ENCODE peak calls at places on chromosome 12, in six cellular contexts. One of them, this sample, is unnamed.

GRCh38 chr12:96244826-96245225 is 50.7 kb downstream of the ELK3 start:
- DNase-seq in endothelial cell: no peak
- DNase-seq in IMR-90: no peak
- DNase-seq in fibroblast of lung: no peak
- DNase-seq in OCI-LY7: no peak
- DNase-seq in AG09319: no peak
- DNase-seq in this sample: no peak

GRCh38 chr12:51323317-51323960 is 535 bp downstream of the BIN2 start:
- DNase-seq in endothelial cell: no peak
- DNase-seq in IMR-90: no peak
- DNase-seq in fibroblast of lung: no peak
- DNase-seq in OCI-LY7: peak; percentile 38
- DNase-seq in AG09319: no peak
- DNase-seq in this sample: peak; percentile 59

GRCh38 chr12:26555139-26555538 is 277.9 kb downstream of the ITPR2 start:
- DNase-seq in endothelial cell: no peak
- DNase-seq in IMR-90: peak; percentile 53
- DNase-seq in fibroblast of lung: peak; percentile 66
- DNase-seq in OCI-LY7: no peak
- DNase-seq in AG09319: no peak
- DNase-seq in this sample: no peak

GRCh38 chr12:4909397-4909733 is 340 bp upstream of the KCNA1 start:
- DNase-seq in endothelial cell: peak; percentile 42
- DNase-seq in IMR-90: no peak
- DNase-seq in fibroblast of lung: peak; percentile 6
- DNase-seq in OCI-LY7: no peak
- DNase-seq in AG09319: no peak
- DNase-seq in this sample: peak; percentile 34

GRCh38 chr12:104083769-104084475 is 19.6 kb downstream of the HCFC2 start:
- DNase-seq in endothelial cell: no peak
- DNase-seq in IMR-90: no peak
- DNase-seq in fibroblast of lung: no peak
- DNase-seq in OCI-LY7: no peak
- DNase-seq in AG09319: no peak
- DNase-seq in this sample: peak; percentile 55

GRCh38 chr12:82688035-82688501 is 1.4 kb downstream of the TMTC2 start:
- DNase-seq in endothelial cell: no peak
- DNase-seq in IMR-90: no peak
- DNase-seq in fibroblast of lung: peak; percentile 23
- DNase-seq in OCI-LY7: peak; percentile 44
- DNase-seq in AG09319: no peak
- DNase-seq in this sample: no peak

GRCh38 chr12:85457026-85457425 is 177.0 kb downstream of the ALX1 start:
- DNase-seq in endothelial cell: no peak
- DNase-seq in IMR-90: no peak
- DNase-seq in fibroblast of lung: no peak
- DNase-seq in OCI-LY7: no peak
- DNase-seq in AG09319: no peak
- DNase-seq in this sample: no peak

GRCh38 chr12:122659579-122659978 is 43.6 kb downstream of the HCAR2 start:
- DNase-seq in endothelial cell: no peak
- DNase-seq in IMR-90: no peak
- DNase-seq in fibroblast of lung: no peak
- DNase-seq in OCI-LY7: no peak
- DNase-seq in AG09319: no peak
- DNase-seq in this sample: no peak

GRCh38 chr12:12210983-12211382 is 55.9 kb downstream of the LRP6 start:
- DNase-seq in endothelial cell: no peak
- DNase-seq in IMR-90: no peak
- DNase-seq in fibroblast of lung: no peak
- DNase-seq in OCI-LY7: no peak
- DNase-seq in AG09319: no peak
- DNase-seq in this sample: no peak

GRCh38 chr12:109768901-109769670 is 55.5 kb downstream of the FAM222A start:
- DNase-seq in endothelial cell: no peak
- DNase-seq in IMR-90: no peak
- DNase-seq in fibroblast of lung: no peak
- DNase-seq in OCI-LY7: no peak
- DNase-seq in AG09319: no peak
- DNase-seq in this sample: no peak

GRCh38 chr12:127083028-127083949 is 1183.7 kb upstream of the TMEM132C start:
- DNase-seq in endothelial cell: no peak
- DNase-seq in IMR-90: peak; percentile 65
- DNase-seq in fibroblast of lung: peak; percentile 84
- DNase-seq in OCI-LY7: peak; percentile 44
- DNase-seq in AG09319: peak; percentile 52
- DNase-seq in this sample: peak; percentile 47

GRCh38 chr12:10749700-10750384 is 26.7 kb upstream of the YBX3 start:
- DNase-seq in endothelial cell: peak; percentile 78
- DNase-seq in IMR-90: peak; percentile 97
- DNase-seq in fibroblast of lung: peak; percentile 90
- DNase-seq in OCI-LY7: peak; percentile 87
- DNase-seq in AG09319: peak; percentile 78
- DNase-seq in this sample: peak; percentile 61

GRCh38 chr12:93852067-93852466 is 174.9 kb downstream of the CRADD start:
- DNase-seq in endothelial cell: no peak
- DNase-seq in IMR-90: no peak
- DNase-seq in fibroblast of lung: no peak
- DNase-seq in OCI-LY7: no peak
- DNase-seq in AG09319: no peak
- DNase-seq in this sample: no peak

GRCh38 chr12:82225871-82226270 is 132.3 kb downstream of the CCDC59 start:
- DNase-seq in endothelial cell: no peak
- DNase-seq in IMR-90: no peak
- DNase-seq in fibroblast of lung: peak; percentile 6
- DNase-seq in OCI-LY7: no peak
- DNase-seq in AG09319: no peak
- DNase-seq in this sample: no peak

GRCh38 chr12:112450725-112451124 is 32.0 kb downstream of the PTPN11 start:
- DNase-seq in endothelial cell: no peak
- DNase-seq in IMR-90: no peak
- DNase-seq in fibroblast of lung: no peak
- DNase-seq in OCI-LY7: no peak
- DNase-seq in AG09319: no peak
- DNase-seq in this sample: no peak

GRCh38 chr12:67025543-67026114 is 243.5 kb upstream of the CAND1 start:
- DNase-seq in endothelial cell: peak; percentile 73
- DNase-seq in IMR-90: no peak
- DNase-seq in fibroblast of lung: no peak
- DNase-seq in OCI-LY7: peak; percentile 40
- DNase-seq in AG09319: no peak
- DNase-seq in this sample: peak; percentile 40

GRCh38 chr12:12327802-12328201 is 22.2 kb downstream of the MANSC1 start:
- DNase-seq in endothelial cell: peak; percentile 14
- DNase-seq in IMR-90: peak; percentile 73
- DNase-seq in fibroblast of lung: peak; percentile 63
- DNase-seq in OCI-LY7: peak; percentile 83
- DNase-seq in AG09319: no peak
- DNase-seq in this sample: peak; percentile 73

GRCh38 chr12:7602287-7602686 is 63.4 kb downstream of the APOBEC1 start:
- DNase-seq in endothelial cell: no peak
- DNase-seq in IMR-90: peak; percentile 11
- DNase-seq in fibroblast of lung: peak; percentile 0
- DNase-seq in OCI-LY7: no peak
- DNase-seq in AG09319: no peak
- DNase-seq in this sample: no peak

GRCh38 chr12:79934309-79935020 is 432 bp downstream of the PPP1R12A start:
- DNase-seq in endothelial cell: peak; percentile 58
- DNase-seq in IMR-90: peak; percentile 36
- DNase-seq in fibroblast of lung: peak; percentile 56
- DNase-seq in OCI-LY7: peak; percentile 47
- DNase-seq in AG09319: peak; percentile 14
- DNase-seq in this sample: no peak

GRCh38 chr12:132593938-132594358 is 16.4 kb downstream of the LRCOL1 start:
- DNase-seq in endothelial cell: peak; percentile 70
- DNase-seq in IMR-90: peak; percentile 84
- DNase-seq in fibroblast of lung: peak; percentile 94
- DNase-seq in OCI-LY7: peak; percentile 89
- DNase-seq in AG09319: peak; percentile 74
- DNase-seq in this sample: peak; percentile 72

GRCh38 chr12:8499616-8500015 is 13.7 kb upstream of the CLEC4D start:
- DNase-seq in endothelial cell: no peak
- DNase-seq in IMR-90: no peak
- DNase-seq in fibroblast of lung: no peak
- DNase-seq in OCI-LY7: peak; percentile 6
- DNase-seq in AG09319: no peak
- DNase-seq in this sample: no peak

GRCh38 chr12:75481774-75482173 is 1.2 kb downstream of the GLIPR1 start:
- DNase-seq in endothelial cell: no peak
- DNase-seq in IMR-90: peak; percentile 79
- DNase-seq in fibroblast of lung: peak; percentile 78
- DNase-seq in OCI-LY7: peak; percentile 24
- DNase-seq in AG09319: no peak
- DNase-seq in this sample: no peak

GRCh38 chr12:10385181-10385613 is 4.6 kb downstream of the KLRK1 start:
- DNase-seq in endothelial cell: no peak
- DNase-seq in IMR-90: peak; percentile 81
- DNase-seq in fibroblast of lung: peak; percentile 89
- DNase-seq in OCI-LY7: no peak
- DNase-seq in AG09319: no peak
- DNase-seq in this sample: no peak

GRCh38 chr12:62785941-62786559 is 148.9 kb downstream of the PPM1H start:
- DNase-seq in endothelial cell: peak; percentile 22
- DNase-seq in IMR-90: peak; percentile 93
- DNase-seq in fibroblast of lung: peak; percentile 99
- DNase-seq in OCI-LY7: no peak
- DNase-seq in AG09319: no peak
- DNase-seq in this sample: no peak

GRCh38 chr12:119989619-119990381 is 764 bp downstream of the BICDL1 start:
- DNase-seq in endothelial cell: peak; percentile 97
- DNase-seq in IMR-90: peak; percentile 64
- DNase-seq in fibroblast of lung: peak; percentile 73
- DNase-seq in OCI-LY7: peak; percentile 75
- DNase-seq in AG09319: peak; percentile 20
- DNase-seq in this sample: peak; percentile 87

GRCh38 chr12:51395283-51396230 is 4.4 kb upstream of the GALNT6 start:
- DNase-seq in endothelial cell: no peak
- DNase-seq in IMR-90: no peak
- DNase-seq in fibroblast of lung: no peak
- DNase-seq in OCI-LY7: no peak
- DNase-seq in AG09319: no peak
- DNase-seq in this sample: peak; percentile 57

GRCh38 chr12:8609061-8609570 is 3.5 kb downstream of the AICDA start:
- DNase-seq in endothelial cell: peak; percentile 35
- DNase-seq in IMR-90: peak; percentile 47
- DNase-seq in fibroblast of lung: peak; percentile 43
- DNase-seq in OCI-LY7: peak; percentile 67
- DNase-seq in AG09319: peak; percentile 4
- DNase-seq in this sample: peak; percentile 54

GRCh38 chr12:74539765-74540526 is 2.3 kb downstream of the ATXN7L3B start:
- DNase-seq in endothelial cell: no peak
- DNase-seq in IMR-90: no peak
- DNase-seq in fibroblast of lung: no peak
- DNase-seq in OCI-LY7: peak; percentile 33
- DNase-seq in AG09319: no peak
- DNase-seq in this sample: no peak

GRCh38 chr12:45549503-45549902 is 180.0 kb upstream of the ARID2 start:
- DNase-seq in endothelial cell: no peak
- DNase-seq in IMR-90: no peak
- DNase-seq in fibroblast of lung: no peak
- DNase-seq in OCI-LY7: no peak
- DNase-seq in AG09319: no peak
- DNase-seq in this sample: no peak
- TF ChIP-seq CTCF in endothelial cell: no peak
- TF ChIP-seq CTCF in IMR-90: no peak
- TF ChIP-seq CTCF in fibroblast of lung: no peak
- TF ChIP-seq CTCF in OCI-LY7: no peak
- TF ChIP-seq CTCF in AG09319: no peak
- TF ChIP-seq CTCF in this sample: no peak

DNA sequence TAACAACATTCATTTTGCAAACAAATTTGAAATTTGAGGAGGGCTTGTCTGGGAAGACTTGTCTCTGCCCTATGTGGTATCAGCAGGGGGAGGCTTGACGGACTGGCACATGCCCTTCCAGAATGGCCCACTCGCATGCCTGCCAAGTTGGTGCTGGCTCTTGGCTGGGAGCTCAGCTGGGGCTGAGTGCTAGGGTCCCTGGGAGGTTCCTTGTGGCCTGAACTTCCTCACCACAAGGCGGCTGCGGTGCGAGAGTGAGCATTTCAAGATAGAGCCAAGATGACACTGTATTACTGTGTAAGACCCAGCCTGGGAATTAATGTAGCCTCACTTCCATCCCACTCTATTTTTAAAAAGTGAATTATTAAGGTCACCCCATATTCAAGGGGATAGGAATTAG is 271.6 kb upstream of the PLEKHG7 start:
- DNase-seq in endothelial cell: no peak
- DNase-seq in IMR-90: no peak
- DNase-seq in fibroblast of lung: no peak
- DNase-seq in OCI-LY7: peak; percentile 68
- DNase-seq in AG09319: no peak
- DNase-seq in this sample: no peak
- TF ChIP-seq CTCF in endothelial cell: no peak
- TF ChIP-seq CTCF in IMR-90: no peak
- TF ChIP-seq CTCF in fibroblast of lung: no peak
- TF ChIP-seq CTCF in OCI-LY7: peak; percentile 68
- TF ChIP-seq CTCF in AG09319: no peak
- TF ChIP-seq CTCF in this sample: peak; percentile 54

DNA sequence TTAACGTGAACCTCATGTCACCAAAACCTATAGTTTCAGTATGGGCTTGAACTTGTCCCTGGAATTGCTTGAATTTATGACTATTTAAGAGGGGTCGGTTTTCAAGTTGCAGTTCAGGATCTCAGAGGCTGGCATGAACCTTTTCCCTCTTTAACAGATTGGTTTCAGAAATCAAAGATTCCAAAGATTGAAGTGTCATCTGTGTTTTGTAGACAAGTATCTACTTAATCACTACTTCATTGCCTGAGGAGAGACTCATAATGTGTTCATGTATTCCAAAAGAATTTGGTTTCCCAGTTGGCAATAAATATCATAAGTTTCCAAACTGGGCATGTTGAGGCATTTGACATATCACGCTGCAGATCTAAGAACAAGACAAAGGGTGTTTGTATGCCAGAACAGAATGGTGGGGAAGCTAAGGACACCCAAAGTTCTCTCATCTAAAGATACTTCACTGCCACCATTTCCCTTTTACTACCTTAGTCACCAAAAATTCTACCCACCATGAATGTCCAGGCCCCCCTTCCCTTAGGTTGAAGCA is 199.5 kb downstream of the NUAK1 start:
- DNase-seq in endothelial cell: no peak
- DNase-seq in IMR-90: no peak
- DNase-seq in fibroblast of lung: no peak
- DNase-seq in OCI-LY7: no peak
- DNase-seq in AG09319: no peak
- DNase-seq in this sample: no peak
- TF ChIP-seq CTCF in endothelial cell: no peak
- TF ChIP-seq CTCF in IMR-90: no peak
- TF ChIP-seq CTCF in fibroblast of lung: no peak
- TF ChIP-seq CTCF in OCI-LY7: no peak
- TF ChIP-seq CTCF in AG09319: no peak
- TF ChIP-seq CTCF in this sample: no peak

DNA sequence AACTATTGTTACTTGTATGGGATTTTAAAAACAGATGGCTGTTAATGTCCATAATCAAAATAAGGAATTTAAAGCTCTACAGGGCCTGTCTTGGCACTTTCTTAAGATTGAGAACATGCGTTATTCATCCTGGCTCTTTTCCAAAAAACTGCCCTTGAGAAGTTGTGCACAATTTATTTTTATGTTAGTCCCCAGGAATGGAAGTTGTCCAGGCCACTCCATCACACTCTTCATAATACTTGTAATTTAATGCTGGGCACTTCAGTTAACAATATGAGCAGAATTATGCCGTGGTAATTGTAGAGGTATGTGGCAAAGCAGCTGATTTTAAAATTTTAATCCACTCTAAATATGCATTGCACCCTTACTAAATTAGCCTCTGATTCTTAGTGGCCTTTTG is 51.8 kb upstream of the REP15 start:
- DNase-seq in endothelial cell: no peak
- DNase-seq in IMR-90: peak; percentile 60
- DNase-seq in fibroblast of lung: peak; percentile 72
- DNase-seq in OCI-LY7: no peak
- DNase-seq in AG09319: peak; percentile 24
- DNase-seq in this sample: no peak
- TF ChIP-seq CTCF in endothelial cell: no peak
- TF ChIP-seq CTCF in IMR-90: no peak
- TF ChIP-seq CTCF in fibroblast of lung: no peak
- TF ChIP-seq CTCF in OCI-LY7: no peak
- TF ChIP-seq CTCF in AG09319: no peak
- TF ChIP-seq CTCF in this sample: no peak